ENCODE peak calls at places on chromosomes 11 and 22, in eight cellular contexts. D, U, N, G, B, I, R and Q are unnamed samples. For H3K4me1, the result is how much of the 10 kb centered on the place peaks cover.

GRCh38 chr22:19287076-19287724 is 4.3 kb downstream of the CLTCL1 start:
- DNase-seq in U (no peak), R (peak), D (peak), G (peak), B (peak), N (peak), I (peak), Q (no peak)

GRCh38 chr11:64729851-64730382 is 6.9 kb upstream of the NRXN2 start:
- DNase-seq in D (peak), U (no peak), N (peak), I (no peak), R (no peak), B (peak), G (peak), Q (peak)

GRCh38 chr11:8766993-8767374 is 84.4 kb downstream of the RPL27A start:
- DNase-seq in D (no peak), U (no peak), N (no peak), I (no peak), G (no peak), R (no peak), B (no peak), Q (no peak)

GRCh38 chr11:130513132-130513531 is 64.7 kb downstream of the ADAMTS15 start:
- DNase-seq in U (no peak), I (peak), D (no peak), R (peak), N (no peak), B (peak), G (peak), Q (no peak)

GRCh38 chr11:117606211-117606610 is 190.8 kb downstream of the DSCAML1 start:
- DNase-seq in I (no peak), G (no peak), U (no peak), B (no peak), D (no peak), R (no peak), N (peak), Q (no peak)

GRCh38 chr11:5928811-5929210 is 13.2 kb upstream of the OR56A3 start:
- DNase-seq in D (no peak), N (no peak), R (no peak), G (no peak), B (no peak), U (no peak), I (no peak), Q (no peak)

GRCh38 chr11:96704847-96705246 is 315.0 kb downstream of the JRKL start:
- DNase-seq in I (no peak), D (no peak), G (peak), N (peak), U (no peak), B (peak), R (no peak), Q (peak)

GRCh38 chr11:120389693-120390584 is 53.7 kb downstream of the ARHGEF12 start:
- DNase-seq in U (no peak), D (no peak), B (no peak), G (peak), N (no peak), R (no peak), I (no peak), Q (no peak)

GRCh38 chr22:48536691-48537591 is 1290.7 kb downstream of the BRD1 start:
- DNase-seq in R (peak), G (no peak), U (no peak), B (peak), I (peak), D (no peak), N (no peak), Q (no peak)

GRCh38 chr11:102900346-102900745 is 25.6 kb upstream of the MMP12 start:
- DNase-seq in N (no peak), U (no peak), I (no peak), G (no peak), B (no peak), R (no peak), D (no peak), Q (no peak)

GRCh38 chr22:27124336-27125023 is 467.1 kb downstream of the MIAT start:
- DNase-seq in I (peak), N (no peak), R (peak), G (no peak), U (no peak), B (peak), D (no peak), Q (no peak)

GRCh38 chr11:125069796-125070195 is 6.7 kb downstream of the SLC37A2 start:
- DNase-seq in N (no peak), I (no peak), G (peak), U (no peak), R (no peak), D (peak), B (peak), Q (no peak)
- H3K27ac ChIP-seq in N (no peak), I (no peak), G (peak), U (no peak), R (no peak), D (peak), B (no peak), Q (no peak)

DNA sequence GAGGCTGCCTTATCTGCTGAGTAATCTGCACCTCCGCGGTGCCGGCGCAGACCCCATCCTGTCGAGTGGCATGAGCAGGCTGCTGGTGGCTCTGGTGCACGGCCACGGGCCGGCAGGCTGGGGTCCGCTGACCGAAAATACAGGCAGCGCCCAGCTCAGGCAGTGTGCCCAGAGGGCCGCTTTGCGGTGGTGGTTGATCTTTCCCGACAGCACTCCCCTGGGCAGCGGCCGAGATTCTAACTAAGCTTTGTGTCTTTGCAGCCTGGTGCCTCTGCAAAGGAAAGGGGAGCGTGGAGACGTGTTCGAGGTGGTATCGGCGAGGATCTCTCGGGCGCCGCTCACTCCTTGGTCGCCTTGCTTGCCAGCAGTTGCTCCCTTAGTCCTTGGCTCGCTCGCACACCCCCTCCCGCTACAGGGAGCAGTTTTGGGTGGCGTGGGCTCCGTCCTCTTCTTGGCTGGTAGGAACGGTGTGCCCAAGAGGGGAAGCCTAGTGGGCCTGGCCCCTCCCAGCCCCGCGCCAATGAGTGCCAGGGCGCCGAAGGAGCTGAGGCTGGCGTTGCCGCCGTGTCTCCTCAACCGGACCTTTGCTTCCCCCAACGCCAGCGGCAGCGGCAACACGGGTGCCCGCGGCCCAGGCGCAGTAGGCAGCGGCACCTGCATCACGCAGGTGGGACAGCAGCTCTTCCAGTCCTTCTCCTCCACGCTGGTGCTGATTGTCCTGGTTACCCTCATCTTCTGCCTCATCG is 1.3 kb downstream of the C11orf87 start:
- DNase-seq in D (no peak), B (peak), G (no peak), N (peak), R (peak), U (no peak), I (no peak), Q (no peak)
- TF ChIP-seq EZH2 in D (no peak), B (no peak), G (no peak), N (peak), R (peak), U (no peak), I (no peak), Q (peak)

GRCh38 chr11:1077033-1077416 is 2.4 kb downstream of the MUC2 start:
- DNase-seq in U (no peak), G (no peak), R (no peak), D (no peak), N (no peak), I (no peak), B (no peak), Q (no peak)
- H3K4me1 ChIP-seq in U (under half), G (under half), R (under half), D (under half), N (under half), I (under half), B (under half), Q (under half)

GRCh38 chr22:42905702-42906183 is 48.7 kb upstream of the ARFGAP3 start:
- DNase-seq in R (no peak), G (no peak), I (no peak), D (no peak), B (no peak), U (no peak), N (no peak), Q (no peak)

GRCh38 chr22:42901790-42902508 is 44.9 kb upstream of the ARFGAP3 start:
- DNase-seq in D (no peak), B (no peak), U (no peak), I (no peak), R (no peak), G (no peak), N (peak), Q (peak)

GRCh38 chr22:42905217-42905616 is 48.1 kb upstream of the ARFGAP3 start:
- DNase-seq in G (no peak), D (no peak), R (no peak), I (no peak), U (no peak), B (no peak), N (no peak), Q (no peak)

GRCh38 chr22:42904049-42904448 is 47.0 kb upstream of the ARFGAP3 start:
- DNase-seq in B (no peak), N (peak), D (no peak), G (no peak), I (no peak), U (no peak), R (no peak), Q (no peak)

DNA sequence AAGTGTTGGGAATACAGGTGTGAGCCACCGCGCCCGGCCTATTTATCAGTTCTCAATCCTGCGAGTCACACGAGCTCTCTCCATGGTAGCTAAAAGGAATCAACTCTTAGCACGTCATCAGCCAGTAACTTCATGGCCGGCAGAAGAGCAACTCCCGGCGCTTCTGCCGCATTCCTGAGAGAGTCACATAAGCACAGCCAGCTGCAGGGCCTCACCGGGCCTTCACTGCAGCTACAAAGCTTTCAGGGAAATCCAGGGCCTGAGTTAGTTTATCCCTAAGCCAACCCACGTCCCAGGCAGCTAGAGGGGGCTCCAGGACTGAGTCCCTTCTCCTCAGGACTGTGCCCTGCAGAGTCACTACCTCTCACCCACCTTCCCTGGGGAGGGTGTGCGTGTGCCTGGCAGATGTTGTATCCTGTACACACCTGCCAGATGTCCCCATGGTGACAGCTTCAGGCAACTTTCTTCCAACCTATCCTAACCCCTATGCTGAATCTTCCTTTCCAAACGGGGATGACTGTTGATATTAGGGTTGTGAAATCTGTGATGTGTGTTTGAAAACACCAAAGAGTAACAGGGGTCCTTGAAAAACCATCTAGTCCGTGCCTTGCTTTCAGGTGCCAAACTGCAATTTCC is 45.9 kb upstream of the ARFGAP3 start:
- DNase-seq in N (peak), R (no peak), B (no peak), D (no peak), U (no peak), G (no peak), I (no peak), Q (no peak)
- H3K27ac ChIP-seq in N (no peak), R (peak), B (no peak), D (no peak), U (no peak), G (no peak), I (no peak), Q (no peak)

DNA sequence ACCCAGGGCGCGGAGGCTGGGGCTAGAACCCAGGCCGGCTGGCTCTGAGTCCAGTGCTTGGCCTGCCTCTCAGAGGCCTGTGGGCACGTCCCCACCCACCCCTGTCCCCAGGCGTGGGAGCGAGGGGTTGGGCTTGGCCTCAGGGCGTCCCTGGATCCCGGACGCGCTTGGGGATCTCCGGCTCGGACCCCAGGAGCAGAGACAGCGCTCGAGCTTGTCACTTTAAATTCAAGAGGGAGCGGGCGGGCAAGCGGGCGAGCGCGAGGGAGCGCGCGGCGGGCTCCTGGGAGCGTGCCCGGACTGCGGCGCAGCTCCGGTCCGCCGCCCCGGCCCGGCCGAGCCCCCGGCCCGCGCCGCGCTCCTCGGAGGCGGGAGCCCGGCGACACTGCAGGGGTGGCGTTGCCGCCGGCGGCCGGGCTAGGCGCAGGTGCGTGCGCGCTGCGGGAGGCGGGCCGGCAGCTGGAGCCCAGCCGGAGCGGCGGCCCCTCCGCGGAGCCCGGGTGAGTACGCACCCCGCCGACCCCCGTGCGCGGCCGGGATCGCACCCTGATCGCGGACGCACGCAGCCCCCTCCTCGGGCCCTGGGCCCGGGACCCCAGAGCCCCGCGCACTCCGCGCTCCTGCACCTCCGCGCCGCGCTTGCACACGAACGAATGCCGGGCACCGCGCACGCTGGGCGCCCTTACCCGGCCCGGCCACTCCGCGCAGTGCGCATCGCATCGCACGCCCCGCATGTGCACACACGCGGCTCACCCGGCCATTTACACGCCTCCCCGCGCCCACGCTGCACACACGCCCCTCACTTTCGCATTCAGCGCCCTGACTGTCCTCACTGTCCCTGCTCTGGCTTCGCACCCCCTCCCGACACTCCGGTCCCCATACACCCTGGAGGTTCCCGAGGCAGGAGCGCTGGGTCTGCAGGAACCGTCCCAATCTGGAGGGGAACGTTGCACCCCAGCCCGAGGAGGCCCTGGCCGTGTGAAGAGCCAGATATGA is at the start of gene SYT12:
- DNase-seq in D (peak), R (peak), U (no peak), I (no peak), G (peak), B (peak), N (peak), Q (peak)
- TF ChIP-seq EZH2 in D (no peak), R (peak), U (no peak), I (no peak), G (no peak), B (no peak), N (peak), Q (no peak)

GRCh38 chr11:66072518-66072917 is 2.4 kb downstream of the PACS1 start:
- DNase-seq in R (no peak), U (no peak), D (no peak), G (no peak), B (no peak), I (no peak), N (no peak), Q (no peak)

GRCh38 chr11:66071326-66071870 is 1.3 kb downstream of the PACS1 start:
- DNase-seq in G (no peak), N (no peak), B (peak), U (no peak), I (no peak), D (no peak), R (no peak), Q (peak)

GRCh38 chr11:66073669-66074068 is 3.6 kb downstream of the PACS1 start:
- DNase-seq in N (no peak), U (no peak), R (no peak), G (no peak), B (no peak), D (no peak), I (no peak), Q (no peak)

GRCh38 chr11:66076561-66076960 is 6.5 kb downstream of the PACS1 start:
- DNase-seq in U (no peak), N (no peak), B (no peak), I (peak), D (no peak), G (no peak), R (peak), Q (no peak)

GRCh38 chr11:66075273-66075672 is 5.2 kb downstream of the PACS1 start:
- DNase-seq in B (no peak), U (no peak), N (no peak), D (no peak), G (no peak), I (no peak), R (no peak), Q (no peak)
- H3K4me1 ChIP-seq in B (under half), U (under half), N (under half), D (under half), G (under half), I (under half), R (under half), Q (under half)